ENCODE peak calls at places on chromosomes 5 and 9, in seven cellular contexts. A, Q, N, X, M, K and E are unnamed samples.

GRCh38 chr5:30574761-30575160 is 618.7 kb upstream of the CDH6 start:
- DNase-seq in Q (no peak), N (no peak), X (peak; percentile 4), M (no peak), K (no peak), A (no peak), E (no peak)

GRCh38 chr9:14098102-14098501 is 215.8 kb downstream of the NFIB start:
- DNase-seq in M (no peak), A (peak; percentile 34), N (no peak), X (peak; percentile 70), Q (no peak), K (no peak), E (no peak)

GRCh38 chr5:73896117-73896516 is 270.1 kb downstream of the ARHGEF28 start:
- DNase-seq in Q (no peak), K (no peak), A (no peak), M (no peak), N (no peak), X (no peak), E (no peak)

GRCh38 chr5:56110646-56111403 is 116.1 kb upstream of the IL6ST start:
- DNase-seq in Q (no peak), X (peak; percentile 46), A (no peak), N (no peak), M (no peak), K (no peak), E (no peak)

GRCh38 chr9:88390371-88390990 is 2.2 kb downstream of the SPIN1 start:
- DNase-seq in A (no peak), K (no peak), Q (no peak), N (no peak), M (no peak), X (peak; percentile 54), E (no peak)

GRCh38 chr9:108704156-108704852 is 151.5 kb downstream of the ACTL7B start:
- DNase-seq in Q (no peak), K (no peak), M (no peak), X (no peak), N (no peak), A (no peak), E (no peak)

GRCh38 chr5:151572657-151573368 is 18.3 kb downstream of the FAT2 start:
- DNase-seq in N (no peak), K (no peak), Q (no peak), X (no peak), A (no peak), M (no peak), E (no peak)

GRCh38 chr5:11322133-11322532 is 561.1 kb upstream of the DAP start:
- DNase-seq in Q (no peak), M (no peak), X (no peak), K (no peak), N (no peak), A (no peak), E (no peak)

DNA sequence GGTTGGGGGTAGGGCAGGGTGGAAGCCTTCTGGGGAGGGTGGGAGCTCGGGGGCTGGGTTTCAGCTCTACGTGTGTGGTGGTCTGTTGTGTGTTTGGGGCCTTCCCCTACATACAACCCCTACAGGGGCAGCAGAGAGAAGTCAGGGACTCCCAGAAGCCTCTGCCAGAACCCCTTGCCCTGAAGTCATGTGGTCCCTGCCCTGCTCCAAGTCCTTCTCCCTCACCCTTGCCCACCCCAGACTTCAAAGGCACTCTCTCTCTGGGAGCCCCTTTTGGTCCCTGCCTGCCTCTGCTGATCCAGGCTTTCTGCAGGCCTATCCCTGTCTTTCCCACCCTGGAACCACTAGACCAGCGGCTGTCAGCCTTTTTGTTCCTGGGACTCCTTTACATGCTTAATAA is 61.1 kb upstream of the PSD2 start:
- DNase-seq in K (no peak), Q (no peak), M (no peak), X (no peak), A (no peak), N (no peak), E (no peak)
- H3K4me1 ChIP-seq in K (no peaks in the 10 kb centered on the region), Q (peaks cover 3% of the 10 kb centered on the region), M (no peaks in the 10 kb centered on the region), X (peaks cover 9% of the 10 kb centered on the region), A (peaks cover 9% of the 10 kb centered on the region), N (peaks cover 7% of the 10 kb centered on the region), E (no peaks in the 10 kb centered on the region)

GRCh38 chr9:82332774-82333152 is 344.2 kb downstream of the SPATA31D1 start:
- DNase-seq in M (no peak), N (no peak), X (peak; percentile 23), Q (no peak), A (peak; percentile 21), K (no peak), E (no peak)
- H3K4me1 ChIP-seq in M (no peaks in the 10 kb centered on the region), N (peaks cover 14% of the 10 kb centered on the region), X (peaks cover 12% of the 10 kb centered on the region), Q (no peaks in the 10 kb centered on the region), A (peaks cover 21% of the 10 kb centered on the region), K (no peaks in the 10 kb centered on the region), E (no peaks in the 10 kb centered on the region)

GRCh38 chr5:79105868-79106267 is 5.7 kb upstream of the BHMT start:
- DNase-seq in Q (no peak), K (no peak), N (no peak), A (no peak), M (no peak), X (no peak), E (no peak)
- H3K4me1 ChIP-seq in Q (no peaks in the 10 kb centered on the region), K (peaks cover 7% of the 10 kb centered on the region), N (no peaks in the 10 kb centered on the region), A (no peaks in the 10 kb centered on the region), M (no peaks in the 10 kb centered on the region), X (no peaks in the 10 kb centered on the region), E (peaks cover 6% of the 10 kb centered on the region)

GRCh38 chr5:34483442-34484033 is 172.6 kb upstream of the RAI14 start:
- DNase-seq in N (no peak), M (no peak), A (no peak), Q (peak; percentile 47), K (no peak), X (no peak), E (no peak)

GRCh38 chr5:34486808-34487201 is 169.3 kb upstream of the RAI14 start:
- DNase-seq in Q (no peak), N (no peak), X (no peak), K (no peak), M (no peak), A (no peak), E (no peak)

GRCh38 chr5:34484591-34485228 is 171.4 kb upstream of the RAI14 start:
- DNase-seq in X (peak; percentile 41), Q (no peak), M (no peak), N (no peak), K (no peak), A (no peak), E (no peak)

GRCh38 chr5:34486160-34486765 is 169.9 kb upstream of the RAI14 start:
- DNase-seq in A (peak; percentile 83), N (peak; percentile 70), M (peak; percentile 78), X (peak; percentile 88), K (peak; percentile 89), Q (peak; percentile 98), E (peak; percentile 85)

DNA sequence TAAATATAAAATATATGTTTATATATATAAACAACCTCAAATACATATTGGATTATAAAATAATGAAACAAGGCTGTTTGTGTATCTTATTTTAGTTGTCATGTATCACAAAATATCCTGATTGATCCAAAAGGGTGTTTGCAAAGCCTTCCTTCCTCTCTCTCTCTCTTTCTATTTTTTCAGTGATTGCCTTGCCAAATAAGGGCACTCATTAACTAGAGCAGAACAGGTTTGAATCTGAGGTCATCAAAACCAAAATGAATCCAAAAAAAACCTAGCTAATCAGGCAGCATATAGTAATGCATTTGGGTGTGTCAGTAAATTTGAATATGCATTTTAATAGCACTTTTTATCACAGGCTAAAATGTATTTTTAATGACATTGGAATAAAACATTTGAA is 171.9 kb upstream of the RAI14 start:
- DNase-seq in M (no peak), Q (no peak), X (no peak), N (no peak), A (no peak), K (no peak), E (no peak)
- H3K4me1 ChIP-seq in M (no peaks in the 10 kb centered on the region), Q (peaks cover 24% of the 10 kb centered on the region), X (peaks cover 21% of the 10 kb centered on the region), N (peaks cover 17% of the 10 kb centered on the region), A (peaks cover 28% of the 10 kb centered on the region), K (peaks cover 18% of the 10 kb centered on the region), E (peaks cover 14% of the 10 kb centered on the region)

DNA sequence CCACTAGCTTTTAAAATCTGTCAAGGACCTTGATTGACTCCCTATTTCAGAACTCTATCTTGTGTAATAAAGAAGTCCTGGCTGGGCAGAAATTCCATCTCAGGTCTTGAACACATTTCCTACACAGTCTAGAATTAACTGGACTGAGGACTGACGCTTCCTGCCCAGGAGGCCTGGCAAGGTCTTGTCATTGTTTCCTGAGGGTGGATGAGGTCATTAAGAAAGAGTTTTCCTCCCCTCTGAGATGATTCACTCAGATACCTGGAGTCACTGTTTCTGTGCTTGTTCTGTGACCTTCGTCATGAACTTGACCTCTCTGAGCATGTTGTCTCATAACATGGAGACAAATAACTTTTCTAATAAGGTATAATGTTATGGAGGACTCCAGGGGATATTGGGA is 10.0 kb downstream of the MTAP start:
- DNase-seq in Q (no peak), A (peak; percentile 70), N (no peak), X (peak; percentile 40), M (no peak), K (no peak), E (no peak)
- H3K4me1 ChIP-seq in Q (no peaks in the 10 kb centered on the region), A (peaks cover 58% of the 10 kb centered on the region), N (peaks cover 3% of the 10 kb centered on the region), X (peaks cover 3% of the 10 kb centered on the region), M (peaks cover 19% of the 10 kb centered on the region), K (no peaks in the 10 kb centered on the region), E (peaks cover 10% of the 10 kb centered on the region)

GRCh38 chr5:157267766-157268480 is 2.0 kb downstream of the CYFIP2 start:
- DNase-seq in X (no peak), Q (no peak), K (no peak), A (no peak), M (no peak), N (no peak), E (no peak)
- H3K4me1 ChIP-seq in X (no peaks in the 10 kb centered on the region), Q (peaks cover 33% of the 10 kb centered on the region), K (peaks cover 8% of the 10 kb centered on the region), A (peaks cover 25% of the 10 kb centered on the region), M (no peaks in the 10 kb centered on the region), N (no peaks in the 10 kb centered on the region), E (peaks cover 23% of the 10 kb centered on the region)